ENCODE peak calls at places on chromosomes 12 and 14, in four cellular contexts. One of them, this sample, is unnamed.

GRCh38 chr12:76698966-76699365 is 64.9 kb upstream of the ZDHHC17 start:
- DNase-seq in HEK293T: no peak
- DNase-seq in HepG2: no peak
- DNase-seq in GM12878: no peak
- DNase-seq in this sample: no peak

GRCh38 chr12:104426926-104427546 is 29.7 kb upstream of the CHST11 start:
- DNase-seq in HEK293T: no peak
- DNase-seq in HepG2: no peak
- DNase-seq in GM12878: no peak
- DNase-seq in this sample: no peak

GRCh38 chr12:18981732-18982131 is 147.8 kb upstream of the PLEKHA5 start:
- DNase-seq in HEK293T: no peak
- DNase-seq in HepG2: no peak
- DNase-seq in GM12878: no peak
- DNase-seq in this sample: no peak

GRCh38 chr12:5785601-5786000 is 159.5 kb downstream of the ANO2 start:
- DNase-seq in HEK293T: no peak
- DNase-seq in HepG2: no peak
- DNase-seq in GM12878: no peak
- DNase-seq in this sample: no peak

GRCh38 chr12:91952916-91953315 is 192.7 kb downstream of the BTG1 start:
- DNase-seq in HEK293T: no peak
- DNase-seq in HepG2: no peak
- DNase-seq in GM12878: no peak
- DNase-seq in this sample: no peak

GRCh38 chr12:117042171-117042809 is 56.9 kb downstream of the TESC start:
- DNase-seq in HEK293T: no peak
- DNase-seq in HepG2: peak
- DNase-seq in GM12878: no peak
- DNase-seq in this sample: peak

GRCh38 chr12:86601550-86602308 is 345.5 kb upstream of the MGAT4C start:
- DNase-seq in HEK293T: no peak
- DNase-seq in HepG2: no peak
- DNase-seq in GM12878: no peak
- DNase-seq in this sample: no peak

GRCh38 chr14:100440207-100440631 is 117.1 kb downstream of the SLC25A47 start:
- DNase-seq in HEK293T: peak
- DNase-seq in HepG2: peak
- DNase-seq in GM12878: no peak
- DNase-seq in this sample: peak

GRCh38 chr12:109115758-109116610 is at the start of gene ACACB:
- DNase-seq in HEK293T: no peak
- DNase-seq in HepG2: peak
- DNase-seq in GM12878: no peak
- DNase-seq in this sample: no peak

GRCh38 chr14:32722631-32723183 is 216.0 kb upstream of the NPAS3 start:
- DNase-seq in HEK293T: no peak
- DNase-seq in HepG2: no peak
- DNase-seq in GM12878: no peak
- DNase-seq in this sample: no peak

GRCh38 chr14:32727827-32728226 is 210.9 kb upstream of the NPAS3 start:
- DNase-seq in HEK293T: no peak
- DNase-seq in HepG2: peak
- DNase-seq in GM12878: no peak
- DNase-seq in this sample: no peak

GRCh38 chr14:32728526-32728925 is 210.2 kb upstream of the NPAS3 start:
- DNase-seq in HEK293T: no peak
- DNase-seq in HepG2: no peak
- DNase-seq in GM12878: no peak
- DNase-seq in this sample: no peak

GRCh38 chr14:32726516-32726915 is 212.2 kb upstream of the NPAS3 start:
- DNase-seq in HEK293T: no peak
- DNase-seq in HepG2: no peak
- DNase-seq in GM12878: no peak
- DNase-seq in this sample: no peak

DNA sequence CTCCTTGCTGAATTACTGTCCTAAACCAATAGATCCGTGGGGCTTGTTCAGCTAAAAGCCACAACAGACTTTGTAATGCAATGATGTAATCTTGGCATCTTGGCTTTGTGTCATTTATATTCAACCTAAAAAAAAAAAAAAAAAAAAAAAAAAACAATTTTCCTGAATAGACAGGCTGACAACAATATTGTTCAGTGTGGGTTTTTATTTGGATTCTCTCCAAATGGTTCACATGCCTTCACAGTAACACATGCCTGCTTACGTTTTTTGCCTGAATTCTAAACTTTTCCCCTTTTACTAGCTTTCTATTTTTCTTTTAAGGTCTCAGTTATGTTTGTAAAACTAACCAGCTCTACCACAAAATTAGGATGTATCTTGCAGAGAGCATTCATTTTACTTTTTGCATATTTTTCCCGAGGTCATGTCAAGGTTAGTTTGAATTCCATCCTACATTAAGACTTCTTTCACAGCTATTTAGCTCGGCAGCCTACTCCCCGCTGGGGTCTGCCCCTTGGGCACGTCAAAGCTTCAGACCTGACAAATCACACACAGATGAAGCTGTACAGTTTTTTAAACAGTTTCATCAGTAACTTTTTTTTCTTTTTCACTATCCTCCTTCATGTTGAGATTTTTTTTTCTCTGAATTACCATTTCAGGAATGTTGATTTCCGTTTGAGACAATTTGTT is 213.7 kb upstream of the NPAS3 start:
- DNase-seq in HEK293T: peak
- DNase-seq in HepG2: no peak
- DNase-seq in GM12878: no peak
- DNase-seq in this sample: no peak
- TF ChIP-seq TARDBP in HEK293T: no peak
- TF ChIP-seq TARDBP in HepG2: no peak
- TF ChIP-seq TARDBP in GM12878: no peak
- TF ChIP-seq TARDBP in this sample: no peak

GRCh38 chr14:75234173-75234855 is 44.3 kb upstream of the FOS start:
- DNase-seq in HEK293T: no peak
- DNase-seq in HepG2: peak
- DNase-seq in GM12878: no peak
- DNase-seq in this sample: peak
- TF ChIP-seq TARDBP in HEK293T: no peak
- TF ChIP-seq TARDBP in HepG2: no peak
- TF ChIP-seq TARDBP in GM12878: no peak
- TF ChIP-seq TARDBP in this sample: no peak

DNA sequence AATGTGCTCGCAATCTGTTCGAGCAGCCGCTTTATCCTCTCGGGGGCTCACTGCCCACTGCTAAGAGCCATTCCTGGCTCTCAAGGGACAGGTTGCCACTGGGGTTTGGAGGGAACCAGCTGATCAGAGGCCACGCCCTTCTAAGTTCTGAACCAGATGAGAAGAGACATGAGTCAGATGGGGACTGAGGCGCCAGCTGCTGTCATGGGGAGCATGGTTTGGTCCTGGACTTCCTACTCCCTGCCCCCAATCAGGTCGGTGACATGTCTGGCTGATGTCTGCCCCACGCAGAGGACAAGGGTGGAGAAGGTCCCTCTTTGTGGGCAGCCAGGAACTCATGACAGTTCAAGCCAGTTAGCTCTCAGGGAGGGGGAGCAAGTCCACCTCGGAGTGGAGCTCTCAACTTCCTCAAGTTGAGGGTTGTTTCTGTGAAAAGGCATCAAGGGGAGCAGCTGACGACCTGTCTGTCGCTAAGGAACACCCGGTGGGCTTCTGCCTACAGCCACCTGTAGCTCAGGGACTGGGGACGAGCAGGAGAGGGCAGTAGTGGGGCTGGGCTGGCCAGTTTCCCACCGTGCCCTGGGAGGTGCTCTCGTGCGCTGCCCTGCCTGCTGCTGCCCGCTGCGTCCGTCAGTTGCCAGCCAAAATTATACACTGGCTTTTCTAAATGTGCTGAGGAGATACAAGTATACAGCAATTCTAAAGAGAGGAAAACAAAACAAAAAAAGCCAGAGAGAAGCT is 20.4 kb downstream of the PSMC1 start:
- DNase-seq in HEK293T: no peak
- DNase-seq in HepG2: no peak
- DNase-seq in GM12878: no peak
- DNase-seq in this sample: no peak
- TF ChIP-seq TARDBP in HEK293T: no peak
- TF ChIP-seq TARDBP in HepG2: no peak
- TF ChIP-seq TARDBP in GM12878: no peak
- TF ChIP-seq TARDBP in this sample: no peak

GRCh38 chr12:124636138-124636968 is 68.9 kb upstream of the NCOR2 start:
- DNase-seq in HEK293T: no peak
- DNase-seq in HepG2: no peak
- DNase-seq in GM12878: peak
- DNase-seq in this sample: peak
- TF ChIP-seq TARDBP in HEK293T: no peak
- TF ChIP-seq TARDBP in HepG2: no peak
- TF ChIP-seq TARDBP in GM12878: no peak
- TF ChIP-seq TARDBP in this sample: no peak